ENCODE peak calls at places on chromosome 1, in eight cellular contexts. S is NCI-H774; D is ACHN; M is GM13976; I is activated CD8-positive, alpha-beta memory T cell treated with anti-CD3 and anti-CD28 coated beads, Interleukin-2, amount 50 U/mL, for 4 hours; J is ELF-1; U is activated naive CD8-positive, alpha-beta T cell treated with anti-CD3 and anti-CD28 coated beads for 36 hours; Z is keratinocyte. X is an unnamed sample.

GRCh38 chr1:170634819-170635410 is 29.0 kb upstream of the PRRX1 start:
- DNase-seq in S (no peak), D (no peak), M (no peak), I (no peak), J (no peak), U (no peak), Z (no peak), X (no peak)

GRCh38 chr1:193058529-193059281 is 455 bp downstream of the UCHL5 start:
- DNase-seq in S (peak; percentile 40), D (peak; percentile 66), M (peak; percentile 75), I (peak; percentile 55), J (peak; percentile 59), U (peak; percentile 68), Z (no peak), X (no peak)

GRCh38 chr1:31095298-31095981 is 29.9 kb upstream of the PUM1 start:
- DNase-seq in S (no peak), D (no peak), M (no peak), I (no peak), J (no peak), U (no peak), Z (no peak), X (peak; percentile 37)

GRCh38 chr1:47593598-47594285 is 155.9 kb downstream of the FOXD2 start:
- DNase-seq in S (no peak), D (no peak), M (no peak), I (no peak), J (no peak), U (no peak), Z (no peak), X (no peak)

GRCh38 chr1:231171623-231172197 is 9.9 kb downstream of the TRIM67 start:
- DNase-seq in S (no peak), D (no peak), M (no peak), I (no peak), J (no peak), U (no peak), Z (peak; percentile 40), X (no peak)

GRCh38 chr1:112866151-112866550 is 89.8 kb downstream of the SLC16A1 start:
- DNase-seq in S (no peak), D (peak; percentile 71), M (no peak), I (no peak), J (peak; percentile 37), U (no peak), Z (peak; percentile 30), X (peak; percentile 40)

GRCh38 chr1:67004176-67004575 is 49.8 kb downstream of the SLC35D1 start:
- DNase-seq in S (peak; percentile 84), D (no peak), M (no peak), I (no peak), J (no peak), U (no peak), Z (no peak), X (no peak)

GRCh38 chr1:206694551-206695124 is 9.9 kb downstream of the MAPKAPK2 start:
- DNase-seq in S (no peak), D (peak; percentile 82), M (no peak), I (no peak), J (peak; percentile 92), U (no peak), Z (no peak), X (no peak)

GRCh38 chr1:47859092-47859743 is 138.0 kb downstream of the TRABD2B start:
- DNase-seq in S (no peak), D (no peak), M (no peak), I (no peak), J (no peak), U (peak; percentile 4), Z (peak; percentile 63), X (no peak)

GRCh38 chr1:38003261-38004250 is 1.8 kb downstream of the FHL3 start:
- DNase-seq in S (no peak), D (no peak), M (no peak), I (no peak), J (no peak), U (no peak), Z (no peak), X (no peak)

GRCh38 chr1:228500901-228501871 is 14.0 kb downstream of the RNF187 start:
- DNase-seq in S (peak; percentile 71), D (peak; percentile 78), M (peak; percentile 84), I (peak; percentile 91), J (peak; percentile 83), U (peak; percentile 87), Z (peak; percentile 73), X (peak; percentile 75)

GRCh38 chr1:224727851-224728250 is 111.7 kb downstream of the CNIH3 start:
- DNase-seq in S (no peak), D (no peak), M (no peak), I (no peak), J (no peak), U (no peak), Z (no peak), X (no peak)

GRCh38 chr1:56758135-56758534 is 61.1 kb downstream of the FYB2 start:
- DNase-seq in S (no peak), D (peak; percentile 11), M (no peak), I (no peak), J (peak; percentile 64), U (no peak), Z (no peak), X (no peak)

GRCh38 chr1:6745073-6745472 is 40.2 kb upstream of the CAMTA1 start:
- DNase-seq in S (no peak), D (no peak), M (no peak), I (no peak), J (no peak), U (peak; percentile 46), Z (no peak), X (no peak)

GRCh38 chr1:203402609-203403337 is 51.9 kb upstream of the FMOD start:
- DNase-seq in S (no peak), D (no peak), M (no peak), I (no peak), J (no peak), U (no peak), Z (no peak), X (no peak)

GRCh38 chr1:234721476-234722266 is 111.7 kb upstream of the IRF2BP2 start:
- DNase-seq in S (no peak), D (no peak), M (no peak), I (no peak), J (no peak), U (no peak), Z (no peak), X (peak; percentile 93)

GRCh38 chr1:198205021-198205684 is 48.4 kb downstream of the NEK7 start:
- DNase-seq in S (no peak), D (no peak), M (no peak), I (no peak), J (no peak), U (no peak), Z (no peak), X (peak; percentile 11)

GRCh38 chr1:26593385-26593784 is 63.8 kb downstream of the RPS6KA1 start:
- DNase-seq in S (no peak), D (no peak), M (no peak), I (no peak), J (no peak), U (no peak), Z (no peak), X (no peak)

GRCh38 chr1:226945106-226945857 is 5.2 kb downstream of the COQ8A start:
- DNase-seq in S (peak; percentile 75), D (no peak), M (no peak), I (no peak), J (peak; percentile 51), U (no peak), Z (no peak), X (no peak)

GRCh38 chr1:3014041-3014440 is 7.2 kb upstream of the ACTRT2 start:
- DNase-seq in S (no peak), D (no peak), M (no peak), I (peak; percentile 4), J (no peak), U (no peak), Z (no peak), X (no peak)

GRCh38 chr1:162908780-162909179 is 47.8 kb upstream of the CCDC190 start:
- DNase-seq in S (no peak), D (peak; percentile 59), M (no peak), I (no peak), J (no peak), U (no peak), Z (peak; percentile 9), X (peak; percentile 39)

GRCh38 chr1:57450981-57451380 is 27.1 kb upstream of the DAB1 start:
- DNase-seq in S (no peak), D (no peak), M (no peak), I (no peak), J (peak; percentile 9), U (no peak), Z (no peak), X (no peak)

GRCh38 chr1:193185861-193186714 is at the start of gene B3GALT2:
- DNase-seq in S (peak; percentile 72), D (no peak), M (no peak), I (no peak), J (no peak), U (no peak), Z (no peak), X (no peak)

GRCh38 chr1:152347116-152347728 is 12.6 kb downstream of the FLG2 start:
- DNase-seq in S (peak; percentile 26), D (peak; percentile 75), M (peak; percentile 18), I (peak; percentile 25), J (peak; percentile 8), U (peak; percentile 23), Z (peak; percentile 38), X (peak; percentile 33)

GRCh38 chr1:11150326-11150725 is 38.8 kb upstream of the ANGPTL7 start:
- DNase-seq in S (no peak), D (no peak), M (no peak), I (no peak), J (no peak), U (no peak), Z (no peak), X (no peak)

GRCh38 chr1:159753386-159753785 is 27.4 kb upstream of the DUSP23 start:
- DNase-seq in S (no peak), D (no peak), M (no peak), I (no peak), J (no peak), U (no peak), Z (no peak), X (no peak)

GRCh38 chr1:171935664-171936063 is 94.4 kb downstream of the DNM3 start:
- DNase-seq in S (no peak), D (no peak), M (no peak), I (no peak), J (no peak), U (no peak), Z (no peak), X (no peak)

GRCh38 chr1:246629030-246629429 is 62.8 kb downstream of the CNST start:
- DNase-seq in S (no peak), D (no peak), M (peak; percentile 57), I (no peak), J (no peak), U (no peak), Z (no peak), X (no peak)

GRCh38 chr1:40630488-40631223 is 34.8 kb downstream of the RIMS3 start:
- DNase-seq in S (peak; percentile 31), D (peak; percentile 26), M (no peak), I (peak; percentile 24), J (peak; percentile 75), U (no peak), Z (no peak), X (no peak)

GRCh38 chr1:93670141-93670540 is 11.5 kb downstream of the BCAR3 start:
- DNase-seq in S (no peak), D (peak; percentile 77), M (no peak), I (no peak), J (no peak), U (no peak), Z (no peak), X (peak; percentile 89)

GRCh38 chr1:1889847-1890505 is 911 bp downstream of the GNB1 start:
- DNase-seq in S (no peak), D (peak; percentile 39), M (peak; percentile 78), I (peak; percentile 40), J (no peak), U (peak; percentile 61), Z (no peak), X (no peak)

GRCh38 chr1:4653328-4653660 is 1.1 kb upstream of the AJAP1 start:
- DNase-seq in S (no peak), D (no peak), M (no peak), I (no peak), J (peak; percentile 65), U (no peak), Z (no peak), X (no peak)

GRCh38 chr1:102435483-102435882 is 438.8 kb upstream of the OLFM3 start:
- DNase-seq in S (no peak), D (no peak), M (no peak), I (no peak), J (no peak), U (no peak), Z (no peak), X (no peak)

GRCh38 chr1:3553166-3553939 is 58.0 kb downstream of the MEGF6 start:
- DNase-seq in S (no peak), D (no peak), M (no peak), I (no peak), J (peak; percentile 65), U (no peak), Z (peak; percentile 66), X (no peak)